ENCODE peak calls at places on chromosomes 4 and X, in four cellular contexts. W is K562, T is HL-60, Z is GM12878. E is an unnamed sample.

GRCh38 chr4:53592686-53593641 is 1.7 kb upstream of the LNX1 start:
- DNase-seq in Z (no peak), W (peak), T (no peak), E (no peak)

GRCh38 chrX:130725519-130725918 is 177.5 kb downstream of the ENOX2 start:
- DNase-seq in Z (no peak), T (no peak), W (no peak), E (no peak)

GRCh38 chr4:66554844-66555243 is 884.6 kb upstream of the EPHA5 start:
- DNase-seq in W (no peak), Z (no peak), T (no peak), E (no peak)

GRCh38 chr4:3865986-3866812 is 100.0 kb downstream of the ADRA2C start:
- DNase-seq in W (no peak), T (no peak), Z (no peak), E (no peak)

GRCh38 chr4:57231781-57232180 is 121.6 kb upstream of the IGFBP7 start:
- DNase-seq in Z (no peak), W (no peak), T (no peak), E (no peak)

GRCh38 chr4:153616005-153616555 is 68.0 kb upstream of the TLR2 start:
- DNase-seq in T (no peak), W (no peak), Z (no peak), E (no peak)

GRCh38 chr4:147288512-147288911 is 192.4 kb upstream of the EDNRA start:
- DNase-seq in Z (no peak), T (no peak), W (no peak), E (no peak)

GRCh38 chr4:173489514-173489913 is 40.5 kb downstream of the HAND2 start:
- DNase-seq in Z (no peak), W (no peak), T (no peak), E (no peak)

GRCh38 chrX:57905141-57905540 is 5.1 kb downstream of the ZXDA start:
- DNase-seq in T (no peak), W (no peak), Z (no peak), E (no peak)

GRCh38 chr4:154611833-154612232 is 623 bp downstream of the FGG start:
- DNase-seq in Z (no peak), W (no peak), T (no peak), E (no peak)

GRCh38 chr4:151781026-151781425 is 20.2 kb upstream of the GATB start:
- DNase-seq in Z (no peak), T (no peak), W (no peak), E (no peak)

GRCh38 chr4:10582059-10582686 is 102.4 kb downstream of the CLNK start:
- DNase-seq in Z (no peak), T (peak), W (peak), E (no peak)
- TF ChIP-seq SPI1 in Z (no peak), T (no peak), W (no peak), E (no peak)

GRCh38 chrX:444305-444704 is 57.6 kb upstream of the PPP2R3B start:
- DNase-seq in T (no peak), W (no peak), Z (no peak), E (no peak)
- TF ChIP-seq SPI1 in T (no peak), W (no peak), Z (no peak), E (no peak)

GRCh38 chrX:19515615-19516105 is 352 bp upstream of the MAP3K15 start:
- DNase-seq in T (no peak), Z (no peak), W (no peak), E (no peak)
- TF ChIP-seq SPI1 in T (no peak), Z (no peak), W (no peak), E (no peak)

GRCh38 chrX:110213183-110213582 is 104.7 kb downstream of the AMMECR1 start:
- DNase-seq in T (no peak), Z (no peak), W (no peak), E (no peak)

GRCh38 chrX:110208092-110208491 is 109.8 kb downstream of the AMMECR1 start:
- DNase-seq in W (no peak), Z (no peak), T (no peak), E (no peak)

GRCh38 chrX:110211340-110211739 is 106.5 kb downstream of the AMMECR1 start:
- DNase-seq in W (no peak), Z (no peak), T (no peak), E (no peak)

GRCh38 chrX:110212299-110212698 is 105.6 kb downstream of the AMMECR1 start:
- DNase-seq in W (no peak), T (no peak), Z (no peak), E (no peak)

DNA sequence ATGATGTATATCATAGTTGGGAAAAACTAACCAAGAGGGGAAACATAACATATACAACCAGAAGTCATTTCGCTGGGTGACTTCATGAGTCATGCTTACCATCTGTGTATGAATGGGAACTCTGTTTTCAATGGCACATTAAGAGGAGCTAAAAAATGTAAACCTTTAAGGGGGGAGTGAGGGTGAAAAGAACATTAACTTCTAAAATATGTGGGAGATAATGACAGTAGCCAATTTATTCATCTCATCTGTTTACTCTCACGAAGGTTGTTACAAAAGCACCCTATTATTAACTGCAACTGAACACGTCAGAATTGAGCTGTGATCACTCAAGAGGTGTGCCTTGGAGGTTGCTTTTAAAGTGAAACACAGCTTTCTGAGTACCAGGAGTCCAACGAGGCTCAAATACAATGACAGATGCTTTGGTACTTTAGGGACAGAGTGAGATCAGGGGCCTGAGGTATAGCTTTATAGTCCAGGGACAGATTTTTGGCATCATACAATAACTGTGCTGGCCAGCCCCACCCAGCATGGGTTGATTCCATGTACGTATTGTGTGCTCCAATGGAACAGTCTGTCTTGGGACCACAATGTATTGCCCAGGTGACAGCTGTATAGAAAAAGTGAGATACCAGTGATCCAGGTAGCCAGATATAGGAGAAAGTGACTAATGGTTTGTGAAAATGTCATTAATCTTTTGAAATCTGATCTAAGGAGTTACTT is 107.3 kb downstream of the AMMECR1 start:
- DNase-seq in W (no peak), Z (no peak), T (no peak), E (no peak)
- TF ChIP-seq SPI1 in W (no peak), Z (no peak), T (no peak), E (no peak)

DNA sequence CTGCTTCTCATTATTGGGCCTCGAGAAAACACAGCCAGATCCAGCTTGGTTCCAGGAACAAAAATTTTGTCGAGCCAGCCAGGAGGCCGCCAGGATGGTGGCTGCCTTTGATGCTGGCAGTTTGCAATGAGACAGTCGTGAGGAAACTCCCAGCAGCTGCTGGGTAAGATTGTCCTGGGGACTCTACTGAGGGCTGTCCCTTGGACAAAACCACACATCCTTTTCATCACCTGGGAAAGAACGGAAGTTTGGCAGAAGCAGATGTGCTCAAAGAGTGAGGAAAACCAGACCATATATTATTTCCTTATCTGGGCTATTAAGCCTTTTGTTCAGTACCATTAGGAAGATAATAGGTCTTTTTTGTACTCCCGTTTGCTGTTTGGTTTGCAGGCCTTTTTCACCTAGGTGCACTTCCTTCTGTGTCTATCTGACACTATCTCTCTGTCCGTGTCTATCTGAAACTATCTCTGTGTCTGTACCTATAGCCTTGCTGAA is 13.4 kb upstream of the PAPSS1 start:
- DNase-seq in T (no peak), Z (no peak), W (no peak), E (no peak)
- TF ChIP-seq SPI1 in T (no peak), Z (no peak), W (no peak), E (no peak)

GRCh38 chr4:116913451-116913850 is 171.9 kb downstream of the TRAM1L1 start:
- DNase-seq in Z (no peak), W (no peak), T (no peak), E (no peak)
- TF ChIP-seq SPI1 in Z (no peak), W (no peak), T (no peak), E (no peak)

GRCh38 chrX:124388562-124388961 is 42.2 kb downstream of the SH2D1A start:
- DNase-seq in T (no peak), W (peak), Z (no peak), E (no peak)
- TF ChIP-seq SPI1 in T (no peak), W (no peak), Z (no peak), E (no peak)

DNA sequence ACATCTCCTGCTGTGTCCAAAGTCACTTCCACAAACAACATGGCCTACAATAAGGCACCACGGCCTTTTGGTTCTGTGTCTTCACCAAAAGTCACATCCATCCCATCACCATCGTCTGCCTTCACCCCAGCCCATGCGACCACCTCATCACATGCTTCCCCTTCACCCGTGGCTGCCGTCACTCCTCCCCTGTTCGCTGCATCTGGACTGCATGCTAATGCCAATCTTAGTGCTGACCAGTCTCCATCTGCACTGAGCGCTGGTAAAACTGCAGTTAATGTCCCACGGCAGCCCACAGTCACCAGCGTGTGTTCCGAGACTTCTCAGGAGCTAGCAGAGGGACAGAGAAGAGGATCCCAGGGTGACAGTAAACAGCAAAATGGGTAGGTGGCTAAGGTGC is 123.9 kb downstream of the PDLIM5 start:
- DNase-seq in W (no peak), Z (no peak), T (no peak), E (no peak)
- TF ChIP-seq SPI1 in W (no peak), Z (no peak), T (no peak), E (no peak)